ENCODE peak calls at places on chromosomes 2 and 18, in eight cellular contexts. E, K, W, J, P, A, O and S are unnamed samples.

GRCh38 chr2:155190342-155190741 is 491.8 kb downstream of the KCNJ3 start:
- DNase-seq in O (no peak), P (no peak), K (no peak), A (no peak), W (no peak), J (no peak), E (no peak), S (no peak)

GRCh38 chr2:148979919-148980277 is 58.6 kb upstream of the LYPD6B start:
- DNase-seq in W (no peak), J (no peak), K (no peak), A (no peak), O (no peak), E (no peak), P (no peak), S (no peak)

GRCh38 chr2:158998486-158999248 is 30.2 kb downstream of the TANC1 start:
- DNase-seq in A (no peak), E (no peak), J (no peak), O (no peak), W (no peak), K (no peak), P (peak), S (peak)

GRCh38 chr2:3683748-3684454 is 19.5 kb upstream of the DCDC2C start:
- DNase-seq in J (no peak), P (peak), W (no peak), K (no peak), A (no peak), O (no peak), E (no peak), S (no peak)

GRCh38 chr18:9730786-9731185 is 22.7 kb downstream of the RAB31 start:
- DNase-seq in E (no peak), W (no peak), O (no peak), A (no peak), K (no peak), P (no peak), J (no peak), S (no peak)

GRCh38 chr2:110638976-110639695 is 38.7 kb downstream of the BUB1 start:
- DNase-seq in K (no peak), W (no peak), J (no peak), P (no peak), O (no peak), E (no peak), A (no peak), S (no peak)

GRCh38 chr2:43144265-43144664 is 82.1 kb downstream of the ZFP36L2 start:
- DNase-seq in W (no peak), A (no peak), J (no peak), P (peak), O (no peak), E (no peak), K (no peak), S (no peak)

GRCh38 chr2:25251032-25251460 is 82.7 kb upstream of the POMC start:
- DNase-seq in J (no peak), A (no peak), E (no peak), O (no peak), K (no peak), W (no peak), P (no peak), S (peak)

GRCh38 chr2:183678908-183679307 is 554.7 kb downstream of the NUP35 start:
- DNase-seq in P (no peak), K (no peak), E (no peak), A (no peak), O (no peak), W (no peak), J (no peak), S (no peak)

GRCh38 chr18:61398961-61399632 is 65.9 kb downstream of the CDH20 start:
- DNase-seq in O (no peak), W (no peak), J (no peak), P (peak), E (no peak), K (no peak), A (no peak), S (no peak)

GRCh38 chr2:238143239-238143951 is 4.9 kb downstream of the KLHL30 start:
- DNase-seq in J (no peak), W (no peak), O (no peak), K (no peak), P (peak), A (no peak), E (no peak), S (no peak)

GRCh38 chr2:24893934-24894333 is 26.1 kb downstream of the ADCY3 start:
- DNase-seq in O (no peak), K (no peak), A (no peak), W (no peak), J (no peak), P (peak), E (no peak), S (no peak)

GRCh38 chr2:67649331-67650071 is 252.4 kb downstream of the ETAA1 start:
- DNase-seq in W (peak), O (peak), E (no peak), K (no peak), P (peak), J (peak), A (peak), S (no peak)

GRCh38 chr2:197707316-197708213 is 2.4 kb downstream of the MARS2 start:
- DNase-seq in J (no peak), A (no peak), K (no peak), P (peak), E (no peak), W (no peak), O (no peak), S (no peak)

GRCh38 chr2:196206804-196207203 is 35.4 kb upstream of the STK17B start:
- DNase-seq in E (no peak), P (peak), J (no peak), K (peak), O (no peak), A (no peak), W (no peak), S (no peak)

GRCh38 chr2:120109186-120110061 is 96.5 kb downstream of the EPB41L5 start:
- DNase-seq in O (no peak), E (no peak), P (peak), A (no peak), K (no peak), W (no peak), J (no peak), S (no peak)

GRCh38 chr2:112304298-112304941 is 29.0 kb downstream of the ZC3H6 start:
- DNase-seq in P (no peak), W (no peak), K (no peak), O (no peak), J (no peak), A (no peak), E (no peak), S (no peak)

GRCh38 chr2:176283268-176283667 is 14.0 kb downstream of the MTX2 start:
- DNase-seq in O (no peak), W (no peak), P (peak), E (no peak), A (no peak), K (no peak), J (no peak), S (no peak)

GRCh38 chr2:27171351-27171848 is 22.6 kb downstream of the TCF23 start:
- DNase-seq in A (no peak), K (no peak), O (no peak), P (peak), E (no peak), J (no peak), W (no peak), S (no peak)

GRCh38 chr2:9797681-9798556 is 45.4 kb upstream of the TAF1B start:
- DNase-seq in O (no peak), K (no peak), P (no peak), E (no peak), W (no peak), A (no peak), J (no peak), S (no peak)

GRCh38 chr18:54280206-54280550 is 10.9 kb downstream of the POLI start:
- DNase-seq in K (no peak), W (no peak), E (no peak), O (no peak), A (no peak), J (no peak), P (no peak), S (no peak)

GRCh38 chr2:234137400-234138014 is 87.0 kb downstream of the SPP2 start:
- DNase-seq in J (no peak), O (no peak), W (no peak), A (no peak), P (no peak), K (no peak), E (no peak), S (no peak)

GRCh38 chr2:41504532-41504931 is 543.3 kb upstream of the PKDCC start:
- DNase-seq in W (no peak), P (no peak), E (no peak), A (no peak), O (no peak), J (no peak), K (no peak), S (no peak)

GRCh38 chr18:13910986-13911385 is 4.3 kb downstream of the MC2R start:
- DNase-seq in W (no peak), J (no peak), P (no peak), E (no peak), A (no peak), O (no peak), K (no peak), S (no peak)

GRCh38 chr18:62812891-62813290 is 97.5 kb downstream of the PHLPP1 start:
- DNase-seq in J (no peak), A (no peak), P (no peak), O (no peak), E (no peak), W (no peak), K (no peak), S (no peak)

GRCh38 chr2:225378984-225379383 is 20.5 kb upstream of the NYAP2 start:
- DNase-seq in W (no peak), K (no peak), E (no peak), P (no peak), A (no peak), O (no peak), J (no peak), S (no peak)

GRCh38 chr2:113126845-113127645 is at the start of gene IL1RN:
- DNase-seq in P (no peak), W (peak), A (no peak), J (no peak), E (no peak), O (no peak), K (no peak), S (no peak)

GRCh38 chr2:234827096-234827860 is 124.5 kb upstream of the SH3BP4 start:
- DNase-seq in O (no peak), W (no peak), P (no peak), E (no peak), J (no peak), K (no peak), A (no peak), S (no peak)

GRCh38 chr2:74507145-74507925 is at the start of gene PCGF1:
- DNase-seq in K (peak), O (peak), P (peak), E (peak), W (peak), J (peak), A (peak), S (peak)
- TF ChIP-seq CTCF in K (no peak), O (no peak), P (peak), E (peak), W (no peak), J (peak), A (peak), S (peak)

GRCh38 chr18:11689972-11690570 is 1.0 kb downstream of the GNAL start:
- DNase-seq in E (no peak), O (peak), W (no peak), K (no peak), P (peak), A (peak), J (no peak), S (no peak)
- TF ChIP-seq CTCF in E (no peak), O (no peak), W (no peak), K (no peak), P (no peak), A (no peak), J (no peak), S (no peak)

DNA sequence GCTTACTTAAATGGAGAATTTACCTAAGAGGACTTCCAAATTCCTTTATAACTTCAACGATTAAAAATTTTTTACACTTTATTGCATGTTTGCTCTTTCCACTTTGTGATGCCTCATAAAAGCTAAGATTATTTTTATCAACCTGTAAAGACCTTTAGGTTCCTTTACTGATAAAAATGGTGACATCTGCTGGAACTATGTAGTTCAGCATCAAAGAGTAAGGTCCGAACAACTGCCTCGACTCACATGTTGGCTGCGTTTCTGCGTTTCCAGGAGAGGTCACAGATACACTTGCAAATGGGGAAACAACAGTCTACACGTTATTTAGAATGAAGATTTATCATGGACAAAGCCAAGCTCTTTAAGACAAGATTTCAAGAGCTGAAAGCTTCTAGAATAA is 18.8 kb upstream of the TMX3 start:
- DNase-seq in W (no peak), J (no peak), E (no peak), O (no peak), A (no peak), K (no peak), P (peak), S (no peak)
- TF ChIP-seq CTCF in W (no peak), J (no peak), E (no peak), O (no peak), A (no peak), K (no peak), P (no peak), S (no peak)

DNA sequence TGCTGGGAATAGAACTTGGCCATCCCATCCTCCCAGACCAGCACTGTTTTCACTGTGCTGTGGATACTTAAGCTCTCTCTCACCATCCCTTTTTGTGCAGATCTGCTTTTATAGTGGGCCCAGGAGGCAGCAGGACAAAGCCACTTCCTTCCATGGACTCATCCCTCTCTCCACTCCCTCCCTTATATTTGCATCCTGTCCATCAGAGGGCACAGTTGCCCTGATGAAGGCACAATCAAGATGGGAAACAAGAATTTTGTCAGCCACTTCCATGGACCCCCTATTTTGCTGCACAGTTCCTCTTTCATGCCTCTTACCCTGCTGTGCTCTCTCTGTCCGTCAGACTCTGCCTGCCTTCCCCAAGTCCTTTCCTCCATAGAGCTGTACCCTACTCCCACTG is 338.7 kb downstream of the HRH4 start:
- DNase-seq in W (no peak), K (no peak), O (no peak), E (no peak), P (no peak), J (no peak), A (no peak), S (no peak)
- TF ChIP-seq CTCF in W (no peak), K (no peak), O (no peak), E (peak), P (no peak), J (no peak), A (no peak), S (no peak)

GRCh38 chr18:12421732-12422131 is 14.0 kb downstream of the PRELID3A start:
- DNase-seq in O (no peak), A (no peak), E (no peak), K (no peak), W (no peak), J (no peak), P (no peak), S (no peak)

GRCh38 chr18:12424252-12424651 is 16.5 kb downstream of the PRELID3A start:
- DNase-seq in W (no peak), K (no peak), E (no peak), J (no peak), O (no peak), A (no peak), P (no peak), S (no peak)

GRCh38 chr18:12423393-12423792 is 15.7 kb downstream of the PRELID3A start:
- DNase-seq in K (no peak), O (no peak), W (no peak), A (no peak), P (no peak), E (no peak), J (no peak), S (no peak)

GRCh38 chr18:12423820-12424219 is 16.1 kb downstream of the PRELID3A start:
- DNase-seq in A (no peak), W (no peak), J (peak), K (no peak), E (no peak), P (no peak), O (no peak), S (no peak)

GRCh38 chr18:12422936-12423335 is 15.2 kb downstream of the PRELID3A start:
- DNase-seq in O (no peak), P (no peak), W (no peak), J (no peak), E (no peak), K (no peak), A (no peak), S (no peak)
- TF ChIP-seq CTCF in O (no peak), P (no peak), W (no peak), J (no peak), E (no peak), K (no peak), A (no peak), S (no peak)

DNA sequence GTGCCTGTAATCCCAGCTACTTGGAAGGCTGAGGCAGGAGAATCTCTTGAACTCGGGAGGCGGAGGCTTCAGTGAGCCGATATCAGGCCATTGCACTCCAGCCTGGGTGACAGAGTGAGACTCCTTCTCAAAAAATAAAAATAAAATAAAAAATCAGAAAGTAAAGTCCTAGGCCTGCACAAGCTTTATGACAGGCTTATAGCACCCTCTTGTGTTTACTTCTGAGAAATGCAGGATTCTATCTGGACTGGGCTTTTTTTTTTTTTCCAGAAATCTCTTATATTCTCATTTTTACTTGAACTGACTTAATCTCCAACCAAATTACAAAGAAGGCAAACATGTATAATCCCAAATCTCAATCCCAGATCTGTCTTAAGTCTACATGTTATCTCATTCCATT is 26.1 kb upstream of the REG3G start:
- DNase-seq in K (no peak), P (peak), J (no peak), W (no peak), E (no peak), O (no peak), A (no peak), S (no peak)
- TF ChIP-seq CTCF in K (peak), P (peak), J (peak), W (peak), E (peak), O (no peak), A (peak), S (peak)